ENCODE peak calls at places on chromosomes 13 and 19, in seven cellular contexts. One of them, this sample, is unnamed.

GRCh38 chr13:77384999-77385398 is 58.1 kb upstream of the MYCBP2 start:
- DNase-seq in activated CD4-positive, alpha-beta T cell treated with anti-CD3 and anti-CD28 coated beads, Interleukin-2, amount 10 ng/mL, durations not matched to agents 7 days and 5 days: no peak
- DNase-seq in stimulated activated CD4-positive, alpha-beta T cell treated with anti-CD3 and anti-CD28 coated beads, Interleukin-1b, Interleukin-23, amount 100 ng/mL, for 24 hours: no peak
- DNase-seq in AG04450: no peak
- DNase-seq in left cardiac atrium: no peak
- DNase-seq in retina: no peak
- DNase-seq in KG1: no peak
- DNase-seq in this sample: no peak

GRCh38 chr13:90445179-90445578 is 902.3 kb upstream of the MIR17HG start:
- DNase-seq in stimulated activated CD4-positive, alpha-beta T cell treated with anti-CD3 and anti-CD28 coated beads, Interleukin-1b, Interleukin-23, amount 100 ng/mL, for 24 hours: no peak
- DNase-seq in KG1: no peak
- DNase-seq in left cardiac atrium: no peak
- DNase-seq in retina: no peak
- DNase-seq in activated CD4-positive, alpha-beta T cell treated with anti-CD3 and anti-CD28 coated beads, Interleukin-2, amount 10 ng/mL, durations not matched to agents 7 days and 5 days: no peak
- DNase-seq in AG04450: peak
- DNase-seq in this sample: no peak

GRCh38 chr13:35630551-35631275 is 154.2 kb upstream of the MAB21L1 start:
- DNase-seq in stimulated activated CD4-positive, alpha-beta T cell treated with anti-CD3 and anti-CD28 coated beads, Interleukin-1b, Interleukin-23, amount 100 ng/mL, for 24 hours: no peak
- DNase-seq in activated CD4-positive, alpha-beta T cell treated with anti-CD3 and anti-CD28 coated beads, Interleukin-2, amount 10 ng/mL, durations not matched to agents 7 days and 5 days: no peak
- DNase-seq in left cardiac atrium: no peak
- DNase-seq in KG1: no peak
- DNase-seq in AG04450: peak
- DNase-seq in retina: peak
- DNase-seq in this sample: no peak

GRCh38 chr13:77507931-77508776 is 27.4 kb upstream of the SCEL start:
- DNase-seq in AG04450: no peak
- DNase-seq in retina: no peak
- DNase-seq in left cardiac atrium: no peak
- DNase-seq in stimulated activated CD4-positive, alpha-beta T cell treated with anti-CD3 and anti-CD28 coated beads, Interleukin-1b, Interleukin-23, amount 100 ng/mL, for 24 hours: no peak
- DNase-seq in activated CD4-positive, alpha-beta T cell treated with anti-CD3 and anti-CD28 coated beads, Interleukin-2, amount 10 ng/mL, durations not matched to agents 7 days and 5 days: no peak
- DNase-seq in KG1: no peak
- DNase-seq in this sample: no peak

GRCh38 chr19:12202250-12202649 is 39.4 kb downstream of the ZNF136 start:
- DNase-seq in retina: peak
- DNase-seq in stimulated activated CD4-positive, alpha-beta T cell treated with anti-CD3 and anti-CD28 coated beads, Interleukin-1b, Interleukin-23, amount 100 ng/mL, for 24 hours: peak
- DNase-seq in activated CD4-positive, alpha-beta T cell treated with anti-CD3 and anti-CD28 coated beads, Interleukin-2, amount 10 ng/mL, durations not matched to agents 7 days and 5 days: peak
- DNase-seq in AG04450: no peak
- DNase-seq in KG1: no peak
- DNase-seq in left cardiac atrium: peak
- DNase-seq in this sample: no peak

GRCh38 chr19:56273563-56274117 is 1.1 kb downstream of the EDDM13 start:
- DNase-seq in AG04450: no peak
- DNase-seq in retina: no peak
- DNase-seq in stimulated activated CD4-positive, alpha-beta T cell treated with anti-CD3 and anti-CD28 coated beads, Interleukin-1b, Interleukin-23, amount 100 ng/mL, for 24 hours: no peak
- DNase-seq in KG1: no peak
- DNase-seq in left cardiac atrium: no peak
- DNase-seq in activated CD4-positive, alpha-beta T cell treated with anti-CD3 and anti-CD28 coated beads, Interleukin-2, amount 10 ng/mL, durations not matched to agents 7 days and 5 days: no peak
- DNase-seq in this sample: no peak

GRCh38 chr19:50300814-50301606 is 28.2 kb downstream of the KCNC3 start:
- DNase-seq in retina: no peak
- DNase-seq in activated CD4-positive, alpha-beta T cell treated with anti-CD3 and anti-CD28 coated beads, Interleukin-2, amount 10 ng/mL, durations not matched to agents 7 days and 5 days: no peak
- DNase-seq in AG04450: peak
- DNase-seq in stimulated activated CD4-positive, alpha-beta T cell treated with anti-CD3 and anti-CD28 coated beads, Interleukin-1b, Interleukin-23, amount 100 ng/mL, for 24 hours: no peak
- DNase-seq in left cardiac atrium: no peak
- DNase-seq in KG1: no peak
- DNase-seq in this sample: no peak

GRCh38 chr19:2977686-2978466 is 512 bp downstream of the TLE6 start:
- DNase-seq in activated CD4-positive, alpha-beta T cell treated with anti-CD3 and anti-CD28 coated beads, Interleukin-2, amount 10 ng/mL, durations not matched to agents 7 days and 5 days: no peak
- DNase-seq in retina: no peak
- DNase-seq in AG04450: no peak
- DNase-seq in stimulated activated CD4-positive, alpha-beta T cell treated with anti-CD3 and anti-CD28 coated beads, Interleukin-1b, Interleukin-23, amount 100 ng/mL, for 24 hours: no peak
- DNase-seq in KG1: no peak
- DNase-seq in left cardiac atrium: no peak
- DNase-seq in this sample: no peak

GRCh38 chr13:24890256-24890655 is 126.3 kb downstream of the RNF17 start:
- DNase-seq in AG04450: no peak
- DNase-seq in stimulated activated CD4-positive, alpha-beta T cell treated with anti-CD3 and anti-CD28 coated beads, Interleukin-1b, Interleukin-23, amount 100 ng/mL, for 24 hours: no peak
- DNase-seq in retina: no peak
- DNase-seq in KG1: no peak
- DNase-seq in activated CD4-positive, alpha-beta T cell treated with anti-CD3 and anti-CD28 coated beads, Interleukin-2, amount 10 ng/mL, durations not matched to agents 7 days and 5 days: no peak
- DNase-seq in left cardiac atrium: no peak
- DNase-seq in this sample: no peak

GRCh38 chr13:106101201-106101600 is 434.3 kb downstream of the EFNB2 start:
- DNase-seq in KG1: no peak
- DNase-seq in activated CD4-positive, alpha-beta T cell treated with anti-CD3 and anti-CD28 coated beads, Interleukin-2, amount 10 ng/mL, durations not matched to agents 7 days and 5 days: no peak
- DNase-seq in AG04450: no peak
- DNase-seq in retina: no peak
- DNase-seq in stimulated activated CD4-positive, alpha-beta T cell treated with anti-CD3 and anti-CD28 coated beads, Interleukin-1b, Interleukin-23, amount 100 ng/mL, for 24 hours: no peak
- DNase-seq in left cardiac atrium: no peak
- DNase-seq in this sample: no peak

GRCh38 chr19:2114218-2114617 is 17.5 kb downstream of the IZUMO4 start:
- DNase-seq in retina: no peak
- DNase-seq in AG04450: no peak
- DNase-seq in activated CD4-positive, alpha-beta T cell treated with anti-CD3 and anti-CD28 coated beads, Interleukin-2, amount 10 ng/mL, durations not matched to agents 7 days and 5 days: no peak
- DNase-seq in KG1: no peak
- DNase-seq in left cardiac atrium: no peak
- DNase-seq in stimulated activated CD4-positive, alpha-beta T cell treated with anti-CD3 and anti-CD28 coated beads, Interleukin-1b, Interleukin-23, amount 100 ng/mL, for 24 hours: no peak
- DNase-seq in this sample: no peak

GRCh38 chr13:26320766-26321165 is 66.8 kb downstream of the CDK8 start:
- DNase-seq in AG04450: no peak
- DNase-seq in left cardiac atrium: no peak
- DNase-seq in activated CD4-positive, alpha-beta T cell treated with anti-CD3 and anti-CD28 coated beads, Interleukin-2, amount 10 ng/mL, durations not matched to agents 7 days and 5 days: no peak
- DNase-seq in retina: no peak
- DNase-seq in stimulated activated CD4-positive, alpha-beta T cell treated with anti-CD3 and anti-CD28 coated beads, Interleukin-1b, Interleukin-23, amount 100 ng/mL, for 24 hours: no peak
- DNase-seq in KG1: no peak
- DNase-seq in this sample: no peak

GRCh38 chr19:862529-863304 is 3.3 kb downstream of the CFD start:
- DNase-seq in activated CD4-positive, alpha-beta T cell treated with anti-CD3 and anti-CD28 coated beads, Interleukin-2, amount 10 ng/mL, durations not matched to agents 7 days and 5 days: peak
- DNase-seq in AG04450: no peak
- DNase-seq in stimulated activated CD4-positive, alpha-beta T cell treated with anti-CD3 and anti-CD28 coated beads, Interleukin-1b, Interleukin-23, amount 100 ng/mL, for 24 hours: peak
- DNase-seq in retina: peak
- DNase-seq in KG1: no peak
- DNase-seq in left cardiac atrium: peak
- DNase-seq in this sample: no peak

GRCh38 chr19:14072535-14073231 is at the start of gene MISP3:
- DNase-seq in KG1: no peak
- DNase-seq in left cardiac atrium: peak
- DNase-seq in stimulated activated CD4-positive, alpha-beta T cell treated with anti-CD3 and anti-CD28 coated beads, Interleukin-1b, Interleukin-23, amount 100 ng/mL, for 24 hours: no peak
- DNase-seq in AG04450: no peak
- DNase-seq in activated CD4-positive, alpha-beta T cell treated with anti-CD3 and anti-CD28 coated beads, Interleukin-2, amount 10 ng/mL, durations not matched to agents 7 days and 5 days: peak
- DNase-seq in retina: peak
- DNase-seq in this sample: no peak

GRCh38 chr13:21326155-21327030 is 132.7 kb downstream of the ZDHHC20 start:
- DNase-seq in KG1: no peak
- DNase-seq in retina: peak
- DNase-seq in stimulated activated CD4-positive, alpha-beta T cell treated with anti-CD3 and anti-CD28 coated beads, Interleukin-1b, Interleukin-23, amount 100 ng/mL, for 24 hours: no peak
- DNase-seq in left cardiac atrium: peak
- DNase-seq in AG04450: peak
- DNase-seq in activated CD4-positive, alpha-beta T cell treated with anti-CD3 and anti-CD28 coated beads, Interleukin-2, amount 10 ng/mL, durations not matched to agents 7 days and 5 days: no peak
- DNase-seq in this sample: no peak

GRCh38 chr13:106078191-106078590 is 457.3 kb downstream of the EFNB2 start:
- DNase-seq in stimulated activated CD4-positive, alpha-beta T cell treated with anti-CD3 and anti-CD28 coated beads, Interleukin-1b, Interleukin-23, amount 100 ng/mL, for 24 hours: no peak
- DNase-seq in left cardiac atrium: no peak
- DNase-seq in retina: no peak
- DNase-seq in activated CD4-positive, alpha-beta T cell treated with anti-CD3 and anti-CD28 coated beads, Interleukin-2, amount 10 ng/mL, durations not matched to agents 7 days and 5 days: no peak
- DNase-seq in KG1: no peak
- DNase-seq in AG04450: no peak
- DNase-seq in this sample: no peak

GRCh38 chr19:32809754-32810153 is 59.8 kb downstream of the SLC7A9 start:
- DNase-seq in left cardiac atrium: no peak
- DNase-seq in activated CD4-positive, alpha-beta T cell treated with anti-CD3 and anti-CD28 coated beads, Interleukin-2, amount 10 ng/mL, durations not matched to agents 7 days and 5 days: no peak
- DNase-seq in AG04450: no peak
- DNase-seq in retina: no peak
- DNase-seq in stimulated activated CD4-positive, alpha-beta T cell treated with anti-CD3 and anti-CD28 coated beads, Interleukin-1b, Interleukin-23, amount 100 ng/mL, for 24 hours: no peak
- DNase-seq in KG1: no peak
- DNase-seq in this sample: no peak

GRCh38 chr13:97344250-97345175 is 89.5 kb upstream of the RAP2A start:
- DNase-seq in retina: peak
- DNase-seq in activated CD4-positive, alpha-beta T cell treated with anti-CD3 and anti-CD28 coated beads, Interleukin-2, amount 10 ng/mL, durations not matched to agents 7 days and 5 days: peak
- DNase-seq in AG04450: no peak
- DNase-seq in KG1: no peak
- DNase-seq in stimulated activated CD4-positive, alpha-beta T cell treated with anti-CD3 and anti-CD28 coated beads, Interleukin-1b, Interleukin-23, amount 100 ng/mL, for 24 hours: no peak
- DNase-seq in left cardiac atrium: peak
- DNase-seq in this sample: no peak

GRCh38 chr19:1852729-1853128 is 4.4 kb upstream of the REXO1 start:
- DNase-seq in KG1: no peak
- DNase-seq in activated CD4-positive, alpha-beta T cell treated with anti-CD3 and anti-CD28 coated beads, Interleukin-2, amount 10 ng/mL, durations not matched to agents 7 days and 5 days: no peak
- DNase-seq in retina: no peak
- DNase-seq in stimulated activated CD4-positive, alpha-beta T cell treated with anti-CD3 and anti-CD28 coated beads, Interleukin-1b, Interleukin-23, amount 100 ng/mL, for 24 hours: no peak
- DNase-seq in AG04450: no peak
- DNase-seq in left cardiac atrium: no peak
- DNase-seq in this sample: no peak

GRCh38 chr13:110107568-110108347 is 199.2 kb downstream of the COL4A1 start:
- DNase-seq in stimulated activated CD4-positive, alpha-beta T cell treated with anti-CD3 and anti-CD28 coated beads, Interleukin-1b, Interleukin-23, amount 100 ng/mL, for 24 hours: no peak
- DNase-seq in KG1: no peak
- DNase-seq in AG04450: no peak
- DNase-seq in retina: no peak
- DNase-seq in activated CD4-positive, alpha-beta T cell treated with anti-CD3 and anti-CD28 coated beads, Interleukin-2, amount 10 ng/mL, durations not matched to agents 7 days and 5 days: no peak
- DNase-seq in left cardiac atrium: no peak
- DNase-seq in this sample: no peak

GRCh38 chr19:18424122-18424889 is 5.1 kb downstream of the SSBP4 start:
- DNase-seq in activated CD4-positive, alpha-beta T cell treated with anti-CD3 and anti-CD28 coated beads, Interleukin-2, amount 10 ng/mL, durations not matched to agents 7 days and 5 days: no peak
- DNase-seq in retina: no peak
- DNase-seq in KG1: no peak
- DNase-seq in stimulated activated CD4-positive, alpha-beta T cell treated with anti-CD3 and anti-CD28 coated beads, Interleukin-1b, Interleukin-23, amount 100 ng/mL, for 24 hours: no peak
- DNase-seq in AG04450: no peak
- DNase-seq in left cardiac atrium: no peak
- DNase-seq in this sample: no peak

GRCh38 chr13:113851826-113852535 is 11.9 kb downstream of the GAS6 start:
- DNase-seq in KG1: no peak
- DNase-seq in stimulated activated CD4-positive, alpha-beta T cell treated with anti-CD3 and anti-CD28 coated beads, Interleukin-1b, Interleukin-23, amount 100 ng/mL, for 24 hours: no peak
- DNase-seq in AG04450: no peak
- DNase-seq in left cardiac atrium: no peak
- DNase-seq in activated CD4-positive, alpha-beta T cell treated with anti-CD3 and anti-CD28 coated beads, Interleukin-2, amount 10 ng/mL, durations not matched to agents 7 days and 5 days: no peak
- DNase-seq in retina: no peak
- DNase-seq in this sample: peak

This sample was measured in type B pancreatic cell.